ENCODE peak calls at places on chromosomes 11 and 22, in six cellular contexts. T, Q, I, V, N and W are unnamed samples.

GRCh38 chr11:27421819-27422494 is 50.6 kb downstream of the LGR4 start:
- DNase-seq in T (no peak), Q (peak), I (no peak), V (no peak), N (no peak), W (peak)

GRCh38 chr22:17475318-17476212 is 87.7 kb upstream of the SLC25A18 start:
- DNase-seq in T (no peak), Q (peak), I (no peak), V (no peak), N (no peak), W (no peak)

GRCh38 chr11:73359930-73360742 is 16.1 kb upstream of the RELT start:
- DNase-seq in T (peak), Q (peak), I (peak), V (no peak), N (peak), W (no peak)

GRCh38 chr11:111798279-111798678 is 32.1 kb upstream of the PPP2R1B start:
- DNase-seq in T (no peak), Q (no peak), I (no peak), V (no peak), N (no peak), W (no peak)

GRCh38 chr11:3165152-3165705 is at the start of gene OSBPL5:
- DNase-seq in T (peak), Q (no peak), I (peak), V (peak), N (peak), W (peak)

GRCh38 chr11:74723511-74723910 is 7.7 kb downstream of the CHRDL2 start:
- DNase-seq in T (no peak), Q (no peak), I (no peak), V (no peak), N (no peak), W (no peak)

GRCh38 chr11:3042496-3043314 is 14.5 kb downstream of the CARS1 start:
- DNase-seq in T (no peak), Q (no peak), I (no peak), V (peak), N (no peak), W (no peak)

GRCh38 chr22:23904855-23905254 is 10.7 kb downstream of the MIF start:
- DNase-seq in T (no peak), Q (no peak), I (no peak), V (no peak), N (no peak), W (no peak)

GRCh38 chr22:35987487-35987886 is 41.1 kb downstream of the RBFOX2 start:
- DNase-seq in T (peak), Q (no peak), I (no peak), V (no peak), N (no peak), W (peak)

GRCh38 chr11:13030857-13031256 is 21.7 kb downstream of the RASSF10 start:
- DNase-seq in T (no peak), Q (peak), I (no peak), V (no peak), N (no peak), W (peak)

GRCh38 chr11:64057890-64058289 is 22.2 kb downstream of the FLRT1 start:
- DNase-seq in T (no peak), Q (no peak), I (no peak), V (no peak), N (no peak), W (no peak)

GRCh38 chr11:12017865-12018453 is 9.5 kb upstream of the DKK3 start:
- DNase-seq in T (no peak), Q (no peak), I (no peak), V (no peak), N (no peak), W (no peak)

GRCh38 chr11:126329644-126330200 is 25.8 kb upstream of the ST3GAL4 start:
- DNase-seq in T (no peak), Q (no peak), I (no peak), V (no peak), N (no peak), W (no peak)

GRCh38 chr11:67178878-67179277 is 59.8 kb downstream of the KDM2A start:
- DNase-seq in T (peak), Q (no peak), I (no peak), V (no peak), N (no peak), W (no peak)